ENCODE peak calls at places on chromosomes 6 and 20, in six cellular contexts. Y is stimulated activated CD4-positive, alpha-beta T cell treated with anti-CD3 and anti-CD28 coated beads, Interleukin-1b, Interleukin-23, amount 100 ng/mL, for 48 hours; G is CD8-positive, alpha-beta T cell; F is pancreas; A is fibroblast of mammary gland; M is mammary epithelial cell. P is an unnamed sample.

GRCh38 chr20:24998631-24999445 is 6.3 kb upstream of the APMAP start:
- DNase-seq in Y (no peak), G (no peak), F (no peak), A (peak), M (no peak), P (no peak)

GRCh38 chr6:87917861-87918260 is 129.8 kb upstream of the SPACA1 start:
- DNase-seq in Y (no peak), G (no peak), F (no peak), A (no peak), M (no peak), P (no peak)

GRCh38 chr6:68400396-68400795 is 234.7 kb upstream of the ADGRB3 start:
- DNase-seq in Y (no peak), G (no peak), F (no peak), A (no peak), M (no peak), P (no peak)

GRCh38 chr6:122712093-122712863 is 67.2 kb upstream of the FABP7 start:
- DNase-seq in Y (no peak), G (no peak), F (no peak), A (peak), M (peak), P (peak)

GRCh38 chr20:58086763-58087566 is 141.5 kb downstream of the ANKRD60 start:
- DNase-seq in Y (no peak), G (no peak), F (no peak), A (peak), M (peak), P (peak)

GRCh38 chr20:36218380-36219064 is 17.8 kb upstream of the AAR2 start:
- DNase-seq in Y (no peak), G (no peak), F (no peak), A (no peak), M (no peak), P (no peak)

GRCh38 chr6:144190593-144190992 is 40.3 kb downstream of the STX11 start:
- DNase-seq in Y (no peak), G (no peak), F (peak), A (peak), M (peak), P (peak)

GRCh38 chr6:36492621-36493020 is 49.8 kb downstream of the KCTD20 start:
- DNase-seq in Y (no peak), G (no peak), F (no peak), A (no peak), M (no peak), P (no peak)

GRCh38 chr6:170206317-170206621 is 84.6 kb downstream of the DLL1 start:
- DNase-seq in Y (no peak), G (no peak), F (no peak), A (no peak), M (no peak), P (no peak)

P was measured in epithelial cell of esophagus.